ENCODE peak calls at places on chromosomes 4 and X, in ten cellular contexts. One of them, this sample, is unnamed.
A peak's percentile ranks its signal among the peaks of the same experiment; 100 is the strongest.

GRCh38 chrX:54043696-54044125 is 562 bp downstream of the PHF8 start:
- DNase-seq in tibial nerve: peak; percentile 4
- DNase-seq in GM20000: peak; percentile 15
- DNase-seq in mucosa of descending colon: peak; percentile 40
- DNase-seq in mesothelial cell of epicardium: no peak
- DNase-seq in brain microvascular endothelial cell: no peak
- DNase-seq in BJ: no peak
- DNase-seq in HFF-Myc: no peak
- DNase-seq in AG04450: no peak
- DNase-seq in fibroblast of pulmonary artery: peak; percentile 14
- DNase-seq in this sample: no peak

GRCh38 chrX:70806081-70806480 is 102.4 kb downstream of the TEX11 start:
- DNase-seq in brain microvascular endothelial cell: no peak
- DNase-seq in fibroblast of pulmonary artery: no peak
- DNase-seq in BJ: no peak
- DNase-seq in HFF-Myc: no peak
- DNase-seq in GM20000: no peak
- DNase-seq in AG04450: no peak
- DNase-seq in mesothelial cell of epicardium: no peak
- DNase-seq in mucosa of descending colon: no peak
- DNase-seq in tibial nerve: no peak
- DNase-seq in this sample: no peak

GRCh38 chr4:107619065-107619464 is 101.0 kb downstream of the PAPSS1 start:
- DNase-seq in tibial nerve: peak; percentile 38
- DNase-seq in BJ: peak; percentile 86
- DNase-seq in AG04450: peak; percentile 10
- DNase-seq in HFF-Myc: peak; percentile 74
- DNase-seq in GM20000: no peak
- DNase-seq in fibroblast of pulmonary artery: peak; percentile 84
- DNase-seq in mucosa of descending colon: no peak
- DNase-seq in brain microvascular endothelial cell: peak; percentile 79
- DNase-seq in mesothelial cell of epicardium: no peak
- DNase-seq in this sample: no peak

GRCh38 chrX:154460326-154460725 is 2.2 kb downstream of the PLXNA3 start:
- DNase-seq in AG04450: no peak
- DNase-seq in mucosa of descending colon: no peak
- DNase-seq in fibroblast of pulmonary artery: no peak
- DNase-seq in brain microvascular endothelial cell: no peak
- DNase-seq in BJ: no peak
- DNase-seq in GM20000: no peak
- DNase-seq in HFF-Myc: no peak
- DNase-seq in mesothelial cell of epicardium: no peak
- DNase-seq in tibial nerve: no peak
- DNase-seq in this sample: no peak

GRCh38 chr4:123987408-123987807 is 590.8 kb downstream of the SPRY1 start:
- DNase-seq in GM20000: no peak
- DNase-seq in BJ: no peak
- DNase-seq in tibial nerve: no peak
- DNase-seq in fibroblast of pulmonary artery: no peak
- DNase-seq in HFF-Myc: no peak
- DNase-seq in mucosa of descending colon: no peak
- DNase-seq in brain microvascular endothelial cell: no peak
- DNase-seq in AG04450: no peak
- DNase-seq in mesothelial cell of epicardium: no peak
- DNase-seq in this sample: no peak

GRCh38 chr4:156773648-156774357 is 197.8 kb downstream of the PDGFC start:
- DNase-seq in BJ: no peak
- DNase-seq in tibial nerve: no peak
- DNase-seq in mesothelial cell of epicardium: no peak
- DNase-seq in mucosa of descending colon: no peak
- DNase-seq in brain microvascular endothelial cell: peak; percentile 54
- DNase-seq in AG04450: no peak
- DNase-seq in GM20000: no peak
- DNase-seq in fibroblast of pulmonary artery: no peak
- DNase-seq in HFF-Myc: no peak
- DNase-seq in this sample: no peak

GRCh38 chr4:142265536-142265935 is 580.6 kb downstream of the INPP4B start:
- DNase-seq in fibroblast of pulmonary artery: peak; percentile 60
- DNase-seq in AG04450: no peak
- DNase-seq in GM20000: no peak
- DNase-seq in mesothelial cell of epicardium: no peak
- DNase-seq in mucosa of descending colon: no peak
- DNase-seq in brain microvascular endothelial cell: peak; percentile 47
- DNase-seq in BJ: peak; percentile 11
- DNase-seq in tibial nerve: no peak
- DNase-seq in HFF-Myc: no peak
- DNase-seq in this sample: no peak

GRCh38 chr4:147371661-147372060 is 109.2 kb upstream of the EDNRA start:
- DNase-seq in mesothelial cell of epicardium: no peak
- DNase-seq in brain microvascular endothelial cell: peak; percentile 61
- DNase-seq in HFF-Myc: no peak
- DNase-seq in AG04450: no peak
- DNase-seq in fibroblast of pulmonary artery: peak; percentile 60
- DNase-seq in mucosa of descending colon: no peak
- DNase-seq in tibial nerve: no peak
- DNase-seq in GM20000: no peak
- DNase-seq in BJ: no peak
- DNase-seq in this sample: no peak

GRCh38 chr4:77201857-77202256 is 44.9 kb downstream of the CCNG2 start:
- DNase-seq in BJ: no peak
- DNase-seq in GM20000: no peak
- DNase-seq in HFF-Myc: no peak
- DNase-seq in AG04450: no peak
- DNase-seq in brain microvascular endothelial cell: no peak
- DNase-seq in mesothelial cell of epicardium: no peak
- DNase-seq in fibroblast of pulmonary artery: no peak
- DNase-seq in mucosa of descending colon: no peak
- DNase-seq in tibial nerve: no peak
- DNase-seq in this sample: no peak

GRCh38 chr4:77201343-77201742 is 44.3 kb downstream of the CCNG2 start:
- DNase-seq in fibroblast of pulmonary artery: no peak
- DNase-seq in AG04450: no peak
- DNase-seq in GM20000: no peak
- DNase-seq in brain microvascular endothelial cell: peak; percentile 2
- DNase-seq in HFF-Myc: no peak
- DNase-seq in mesothelial cell of epicardium: no peak
- DNase-seq in BJ: no peak
- DNase-seq in mucosa of descending colon: no peak
- DNase-seq in tibial nerve: no peak
- DNase-seq in this sample: no peak

GRCh38 chr4:77203380-77204197 is 46.6 kb downstream of the CCNG2 start:
- DNase-seq in AG04450: peak; percentile 61
- DNase-seq in HFF-Myc: peak; percentile 27
- DNase-seq in mucosa of descending colon: peak; percentile 80
- DNase-seq in mesothelial cell of epicardium: no peak
- DNase-seq in brain microvascular endothelial cell: peak; percentile 71
- DNase-seq in BJ: peak; percentile 18
- DNase-seq in fibroblast of pulmonary artery: peak; percentile 87
- DNase-seq in tibial nerve: peak; percentile 69
- DNase-seq in GM20000: peak; percentile 68
- DNase-seq in this sample: peak; percentile 25

GRCh38 chr4:77199701-77200100 is 42.7 kb downstream of the CCNG2 start:
- DNase-seq in AG04450: no peak
- DNase-seq in fibroblast of pulmonary artery: no peak
- DNase-seq in GM20000: no peak
- DNase-seq in brain microvascular endothelial cell: no peak
- DNase-seq in mucosa of descending colon: no peak
- DNase-seq in mesothelial cell of epicardium: no peak
- DNase-seq in HFF-Myc: no peak
- DNase-seq in tibial nerve: no peak
- DNase-seq in BJ: no peak
- DNase-seq in this sample: no peak

GRCh38 chr4:77202491-77202890 is 45.5 kb downstream of the CCNG2 start:
- DNase-seq in tibial nerve: no peak
- DNase-seq in fibroblast of pulmonary artery: no peak
- DNase-seq in HFF-Myc: no peak
- DNase-seq in BJ: no peak
- DNase-seq in mucosa of descending colon: no peak
- DNase-seq in mesothelial cell of epicardium: no peak
- DNase-seq in AG04450: no peak
- DNase-seq in brain microvascular endothelial cell: no peak
- DNase-seq in GM20000: no peak
- DNase-seq in this sample: no peak
- TF ChIP-seq CTCF in tibial nerve: no peak
- TF ChIP-seq CTCF in fibroblast of pulmonary artery: no peak
- TF ChIP-seq CTCF in HFF-Myc: no peak
- TF ChIP-seq CTCF in BJ: no peak
- TF ChIP-seq CTCF in mucosa of descending colon: no peak
- TF ChIP-seq CTCF in mesothelial cell of epicardium: no peak
- TF ChIP-seq CTCF in AG04450: no peak
- TF ChIP-seq CTCF in brain microvascular endothelial cell: no peak
- TF ChIP-seq CTCF in GM20000: no peak
- TF ChIP-seq CTCF in this sample: no peak

GRCh38 chr4:57442241-57442640 is 332.1 kb upstream of the IGFBP7 start:
- DNase-seq in GM20000: no peak
- DNase-seq in brain microvascular endothelial cell: no peak
- DNase-seq in AG04450: no peak
- DNase-seq in mucosa of descending colon: no peak
- DNase-seq in HFF-Myc: no peak
- DNase-seq in fibroblast of pulmonary artery: no peak
- DNase-seq in tibial nerve: no peak
- DNase-seq in BJ: no peak
- DNase-seq in mesothelial cell of epicardium: no peak
- DNase-seq in this sample: no peak

GRCh38 chr4:57448452-57448851 is 338.3 kb upstream of the IGFBP7 start:
- DNase-seq in BJ: no peak
- DNase-seq in brain microvascular endothelial cell: no peak
- DNase-seq in mucosa of descending colon: no peak
- DNase-seq in mesothelial cell of epicardium: no peak
- DNase-seq in AG04450: no peak
- DNase-seq in tibial nerve: no peak
- DNase-seq in fibroblast of pulmonary artery: no peak
- DNase-seq in GM20000: no peak
- DNase-seq in HFF-Myc: no peak
- DNase-seq in this sample: no peak

GRCh38 chr4:57437649-57438048 is 327.5 kb upstream of the IGFBP7 start:
- DNase-seq in GM20000: no peak
- DNase-seq in BJ: no peak
- DNase-seq in brain microvascular endothelial cell: no peak
- DNase-seq in AG04450: no peak
- DNase-seq in fibroblast of pulmonary artery: no peak
- DNase-seq in mesothelial cell of epicardium: no peak
- DNase-seq in HFF-Myc: no peak
- DNase-seq in mucosa of descending colon: no peak
- DNase-seq in tibial nerve: no peak
- DNase-seq in this sample: no peak

GRCh38 chr4:57442834-57443291 is 332.7 kb upstream of the IGFBP7 start:
- DNase-seq in mesothelial cell of epicardium: peak; percentile 27
- DNase-seq in mucosa of descending colon: peak; percentile 72
- DNase-seq in HFF-Myc: peak; percentile 2
- DNase-seq in BJ: no peak
- DNase-seq in AG04450: no peak
- DNase-seq in brain microvascular endothelial cell: peak; percentile 41
- DNase-seq in tibial nerve: peak; percentile 59
- DNase-seq in GM20000: peak; percentile 21
- DNase-seq in fibroblast of pulmonary artery: peak; percentile 42
- DNase-seq in this sample: no peak

GRCh38 chr4:57443308-57444243 is 333.4 kb upstream of the IGFBP7 start:
- DNase-seq in mesothelial cell of epicardium: no peak
- DNase-seq in HFF-Myc: no peak
- DNase-seq in mucosa of descending colon: no peak
- DNase-seq in fibroblast of pulmonary artery: no peak
- DNase-seq in AG04450: no peak
- DNase-seq in BJ: no peak
- DNase-seq in brain microvascular endothelial cell: no peak
- DNase-seq in GM20000: no peak
- DNase-seq in tibial nerve: no peak
- DNase-seq in this sample: no peak
- TF ChIP-seq CTCF in mesothelial cell of epicardium: no peak
- TF ChIP-seq CTCF in HFF-Myc: no peak
- TF ChIP-seq CTCF in mucosa of descending colon: no peak
- TF ChIP-seq CTCF in fibroblast of pulmonary artery: no peak
- TF ChIP-seq CTCF in AG04450: no peak
- TF ChIP-seq CTCF in BJ: no peak
- TF ChIP-seq CTCF in brain microvascular endothelial cell: no peak
- TF ChIP-seq CTCF in GM20000: no peak
- TF ChIP-seq CTCF in tibial nerve: no peak
- TF ChIP-seq CTCF in this sample: no peak

DNA sequence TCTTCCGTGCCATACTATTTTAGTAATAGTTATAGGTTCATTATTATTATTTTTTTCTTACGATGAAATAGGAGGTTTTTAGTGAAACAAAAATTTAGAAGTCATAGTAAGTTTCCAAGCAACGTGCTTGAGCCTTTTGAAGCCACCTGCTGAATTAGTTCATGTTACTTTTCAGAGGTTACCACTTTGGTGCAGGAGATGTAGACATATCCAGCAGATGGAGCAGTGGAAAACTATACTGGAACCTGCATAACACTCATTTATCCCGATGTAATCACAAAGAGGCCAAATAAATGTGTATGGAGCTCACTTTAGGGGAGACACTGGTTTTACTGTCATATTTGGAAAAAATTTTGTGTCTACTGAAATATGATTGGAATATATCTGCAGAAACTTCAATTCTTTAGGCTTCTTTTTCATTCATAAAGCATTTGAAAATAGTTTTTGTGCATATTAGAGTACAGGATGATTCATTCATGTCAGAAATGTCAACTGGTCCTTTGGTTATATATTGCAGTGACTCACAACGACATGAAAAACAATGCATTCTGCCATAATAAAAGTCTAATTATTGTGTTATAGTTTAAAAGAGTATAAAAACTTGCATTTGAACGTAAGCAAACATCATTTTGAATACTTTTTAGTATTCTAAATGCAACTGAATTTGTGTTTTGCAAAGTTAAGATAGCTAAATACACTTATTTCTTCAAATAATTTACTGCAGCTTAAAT is 2182.9 kb upstream of the TENM3 start:
- DNase-seq in HFF-Myc: no peak
- DNase-seq in brain microvascular endothelial cell: no peak
- DNase-seq in AG04450: no peak
- DNase-seq in GM20000: peak; percentile 9
- DNase-seq in BJ: no peak
- DNase-seq in tibial nerve: no peak
- DNase-seq in fibroblast of pulmonary artery: no peak
- DNase-seq in mucosa of descending colon: peak; percentile 12
- DNase-seq in mesothelial cell of epicardium: no peak
- DNase-seq in this sample: no peak
- TF ChIP-seq CTCF in HFF-Myc: no peak
- TF ChIP-seq CTCF in brain microvascular endothelial cell: peak; percentile 32
- TF ChIP-seq CTCF in AG04450: peak; percentile 46
- TF ChIP-seq CTCF in GM20000: no peak
- TF ChIP-seq CTCF in BJ: no peak
- TF ChIP-seq CTCF in tibial nerve: no peak
- TF ChIP-seq CTCF in fibroblast of pulmonary artery: no peak
- TF ChIP-seq CTCF in mucosa of descending colon: no peak
- TF ChIP-seq CTCF in mesothelial cell of epicardium: no peak
- TF ChIP-seq CTCF in this sample: no peak

DNA sequence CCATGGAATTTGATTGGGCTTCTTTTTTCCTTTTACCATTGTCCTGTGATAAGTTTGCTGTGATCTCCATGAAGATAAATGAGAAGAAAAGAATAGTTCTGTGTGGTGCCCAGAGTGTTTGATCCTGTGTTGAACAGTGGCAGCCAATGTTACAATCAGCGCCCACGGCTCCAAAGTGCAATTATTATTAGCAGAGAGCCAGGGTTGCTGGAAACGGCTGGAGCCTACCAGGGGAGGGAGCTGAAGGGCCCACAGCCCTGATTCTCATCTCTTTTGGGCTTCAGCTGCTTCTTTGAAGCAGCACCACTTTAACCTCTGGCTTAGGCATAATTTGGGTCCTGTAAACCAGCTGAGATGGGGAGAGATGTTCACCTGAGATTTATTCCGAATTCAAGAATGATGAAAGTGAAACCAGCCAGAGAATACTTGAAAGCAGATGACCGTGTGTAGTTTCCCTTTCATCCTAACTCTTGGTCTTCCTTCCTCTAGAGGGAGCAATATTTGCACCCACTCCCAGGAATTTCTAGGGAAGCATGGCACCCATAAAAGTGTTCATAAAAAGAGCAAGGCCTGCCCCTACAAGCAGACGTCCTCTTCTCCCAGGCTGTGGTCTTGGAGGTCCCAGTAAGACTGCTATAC is 298.3 kb downstream of the EVC2 start:
- DNase-seq in fibroblast of pulmonary artery: no peak
- DNase-seq in brain microvascular endothelial cell: no peak
- DNase-seq in HFF-Myc: no peak
- DNase-seq in mesothelial cell of epicardium: no peak
- DNase-seq in mucosa of descending colon: no peak
- DNase-seq in tibial nerve: no peak
- DNase-seq in BJ: no peak
- DNase-seq in AG04450: no peak
- DNase-seq in GM20000: no peak
- DNase-seq in this sample: no peak
- TF ChIP-seq CTCF in fibroblast of pulmonary artery: no peak
- TF ChIP-seq CTCF in brain microvascular endothelial cell: peak; percentile 45
- TF ChIP-seq CTCF in HFF-Myc: no peak
- TF ChIP-seq CTCF in mesothelial cell of epicardium: no peak
- TF ChIP-seq CTCF in mucosa of descending colon: no peak
- TF ChIP-seq CTCF in tibial nerve: no peak
- TF ChIP-seq CTCF in BJ: no peak
- TF ChIP-seq CTCF in AG04450: peak; percentile 27
- TF ChIP-seq CTCF in GM20000: no peak
- TF ChIP-seq CTCF in this sample: no peak